ENCODE peak calls at places on chromosomes 4 and X, in seven cellular contexts. One of them, this sample, is unnamed.

GRCh38 chr4:139419388-139419914 is 34.5 kb upstream of the RAB33B start:
- DNase-seq in endodermal cell: no peak
- DNase-seq in uterus: peak
- DNase-seq in GM10248: no peak
- DNase-seq in cardiac fibroblast: peak
- DNase-seq in fibroblast of mammary gland: peak
- DNase-seq in transverse colon: peak
- DNase-seq in this sample: no peak

GRCh38 chrX:80984118-80984517 is 174.4 kb upstream of the BRWD3 start:
- DNase-seq in endodermal cell: no peak
- DNase-seq in uterus: no peak
- DNase-seq in GM10248: no peak
- DNase-seq in cardiac fibroblast: no peak
- DNase-seq in fibroblast of mammary gland: no peak
- DNase-seq in transverse colon: no peak
- DNase-seq in this sample: no peak

GRCh38 chr4:173910911-173911310 is 372.6 kb downstream of the FBXO8 start:
- DNase-seq in endodermal cell: no peak
- DNase-seq in uterus: no peak
- DNase-seq in GM10248: no peak
- DNase-seq in cardiac fibroblast: no peak
- DNase-seq in fibroblast of mammary gland: no peak
- DNase-seq in transverse colon: no peak
- DNase-seq in this sample: no peak

GRCh38 chr4:183197140-183197539 is 98.1 kb downstream of the WWC2 start:
- DNase-seq in endodermal cell: no peak
- DNase-seq in uterus: no peak
- DNase-seq in GM10248: no peak
- DNase-seq in cardiac fibroblast: no peak
- DNase-seq in fibroblast of mammary gland: no peak
- DNase-seq in transverse colon: no peak
- DNase-seq in this sample: no peak

GRCh38 chrX:142076633-142077032 is 128.5 kb downstream of the MAGEC2 start:
- DNase-seq in endodermal cell: no peak
- DNase-seq in uterus: no peak
- DNase-seq in GM10248: no peak
- DNase-seq in cardiac fibroblast: no peak
- DNase-seq in fibroblast of mammary gland: no peak
- DNase-seq in transverse colon: no peak
- DNase-seq in this sample: no peak

GRCh38 chr4:13541720-13542576 is 2.4 kb downstream of the NKX3-2 start:
- DNase-seq in endodermal cell: peak
- DNase-seq in uterus: no peak
- DNase-seq in GM10248: peak
- DNase-seq in cardiac fibroblast: no peak
- DNase-seq in fibroblast of mammary gland: no peak
- DNase-seq in transverse colon: peak
- DNase-seq in this sample: no peak

GRCh38 chr4:3237711-3238560 is 11.0 kb upstream of the MSANTD1 start:
- DNase-seq in endodermal cell: no peak
- DNase-seq in uterus: no peak
- DNase-seq in GM10248: no peak
- DNase-seq in cardiac fibroblast: no peak
- DNase-seq in fibroblast of mammary gland: no peak
- DNase-seq in transverse colon: no peak
- DNase-seq in this sample: no peak

GRCh38 chrX:39852496-39852895 is 245.3 kb downstream of the BCOR start:
- DNase-seq in endodermal cell: no peak
- DNase-seq in uterus: no peak
- DNase-seq in GM10248: no peak
- DNase-seq in cardiac fibroblast: no peak
- DNase-seq in fibroblast of mammary gland: no peak
- DNase-seq in transverse colon: no peak
- DNase-seq in this sample: no peak

GRCh38 chrX:40922307-40922706 is 162.9 kb upstream of the USP9X start:
- DNase-seq in endodermal cell: peak
- DNase-seq in uterus: no peak
- DNase-seq in GM10248: no peak
- DNase-seq in cardiac fibroblast: peak
- DNase-seq in fibroblast of mammary gland: peak
- DNase-seq in transverse colon: no peak
- DNase-seq in this sample: no peak

GRCh38 chr4:76589402-76589801 is 154.4 kb downstream of the SHROOM3 start:
- DNase-seq in endodermal cell: peak
- DNase-seq in uterus: no peak
- DNase-seq in GM10248: no peak
- DNase-seq in cardiac fibroblast: peak
- DNase-seq in fibroblast of mammary gland: no peak
- DNase-seq in transverse colon: peak
- DNase-seq in this sample: no peak

GRCh38 chrX:84144281-84144680 is 43.7 kb downstream of the RPS6KA6 start:
- DNase-seq in endodermal cell: no peak
- DNase-seq in uterus: no peak
- DNase-seq in GM10248: no peak
- DNase-seq in cardiac fibroblast: peak
- DNase-seq in fibroblast of mammary gland: peak
- DNase-seq in transverse colon: no peak
- DNase-seq in this sample: no peak

GRCh38 chr4:54104907-54105306 is 4.9 kb downstream of the GSX2 start:
- DNase-seq in endodermal cell: no peak
- DNase-seq in uterus: no peak
- DNase-seq in GM10248: no peak
- DNase-seq in cardiac fibroblast: no peak
- DNase-seq in fibroblast of mammary gland: no peak
- DNase-seq in transverse colon: no peak
- DNase-seq in this sample: no peak

GRCh38 chr4:90951037-90951436 is 823.8 kb downstream of the CCSER1 start:
- DNase-seq in endodermal cell: no peak
- DNase-seq in uterus: no peak
- DNase-seq in GM10248: no peak
- DNase-seq in cardiac fibroblast: peak
- DNase-seq in fibroblast of mammary gland: peak
- DNase-seq in transverse colon: no peak
- DNase-seq in this sample: no peak

GRCh38 chr4:4990329-4990728 is 28.9 kb downstream of the CYTL1 start:
- DNase-seq in endodermal cell: no peak
- DNase-seq in uterus: peak
- DNase-seq in GM10248: no peak
- DNase-seq in cardiac fibroblast: no peak
- DNase-seq in fibroblast of mammary gland: peak
- DNase-seq in transverse colon: no peak
- DNase-seq in this sample: no peak

GRCh38 chr4:159698336-159698735 is 595.5 kb downstream of the RAPGEF2 start:
- DNase-seq in endodermal cell: no peak
- DNase-seq in uterus: no peak
- DNase-seq in GM10248: no peak
- DNase-seq in cardiac fibroblast: no peak
- DNase-seq in fibroblast of mammary gland: no peak
- DNase-seq in transverse colon: no peak
- DNase-seq in this sample: no peak

GRCh38 chrX:8341814-8342590 is 122.6 kb upstream of the VCX3B start:
- DNase-seq in endodermal cell: no peak
- DNase-seq in uterus: no peak
- DNase-seq in GM10248: no peak
- DNase-seq in cardiac fibroblast: no peak
- DNase-seq in fibroblast of mammary gland: peak
- DNase-seq in transverse colon: no peak
- DNase-seq in this sample: no peak

GRCh38 chrX:22686138-22686541 is 313.6 kb upstream of the DDX53 start:
- DNase-seq in endodermal cell: peak
- DNase-seq in uterus: no peak
- DNase-seq in GM10248: no peak
- DNase-seq in cardiac fibroblast: peak
- DNase-seq in fibroblast of mammary gland: peak
- DNase-seq in transverse colon: no peak
- DNase-seq in this sample: no peak

GRCh38 chr4:54840992-54841768 is 183.4 kb downstream of the KIT start:
- DNase-seq in endodermal cell: no peak
- DNase-seq in uterus: no peak
- DNase-seq in GM10248: no peak
- DNase-seq in cardiac fibroblast: peak
- DNase-seq in fibroblast of mammary gland: peak
- DNase-seq in transverse colon: peak
- DNase-seq in this sample: no peak

GRCh38 chr4:125319311-125319710 is 4.6 kb downstream of the FAT4 start:
- DNase-seq in endodermal cell: no peak
- DNase-seq in uterus: no peak
- DNase-seq in GM10248: no peak
- DNase-seq in cardiac fibroblast: peak
- DNase-seq in fibroblast of mammary gland: no peak
- DNase-seq in transverse colon: no peak
- DNase-seq in this sample: no peak

GRCh38 chr4:158722291-158722916 is 792 bp downstream of the PPID start:
- DNase-seq in endodermal cell: peak
- DNase-seq in uterus: no peak
- DNase-seq in GM10248: peak
- DNase-seq in cardiac fibroblast: peak
- DNase-seq in fibroblast of mammary gland: peak
- DNase-seq in transverse colon: no peak
- DNase-seq in this sample: no peak

GRCh38 chrX:16711219-16712115 is 1.0 kb downstream of the CTPS2 start:
- DNase-seq in endodermal cell: peak
- DNase-seq in uterus: no peak
- DNase-seq in GM10248: peak
- DNase-seq in cardiac fibroblast: no peak
- DNase-seq in fibroblast of mammary gland: no peak
- DNase-seq in transverse colon: no peak
- DNase-seq in this sample: no peak
- TF ChIP-seq CTCF in endodermal cell: no peak
- TF ChIP-seq CTCF in uterus: no peak
- TF ChIP-seq CTCF in GM10248: no peak
- TF ChIP-seq CTCF in cardiac fibroblast: no peak
- TF ChIP-seq CTCF in fibroblast of mammary gland: no peak
- TF ChIP-seq CTCF in transverse colon: no peak
- TF ChIP-seq CTCF in this sample: no peak

GRCh38 chr4:63296773-63297172 is 1112.5 kb downstream of the TECRL start:
- DNase-seq in endodermal cell: peak
- DNase-seq in uterus: no peak
- DNase-seq in GM10248: no peak
- DNase-seq in cardiac fibroblast: no peak
- DNase-seq in fibroblast of mammary gland: no peak
- DNase-seq in transverse colon: no peak
- DNase-seq in this sample: no peak
- TF ChIP-seq CTCF in endodermal cell: peak
- TF ChIP-seq CTCF in uterus: no peak
- TF ChIP-seq CTCF in GM10248: no peak
- TF ChIP-seq CTCF in cardiac fibroblast: no peak
- TF ChIP-seq CTCF in fibroblast of mammary gland: no peak
- TF ChIP-seq CTCF in transverse colon: no peak
- TF ChIP-seq CTCF in this sample: peak

GRCh38 chrX:15853586-15854079 is 980 bp downstream of the AP1S2 start:
- DNase-seq in endodermal cell: peak
- DNase-seq in uterus: no peak
- DNase-seq in GM10248: no peak
- DNase-seq in cardiac fibroblast: no peak
- DNase-seq in fibroblast of mammary gland: peak
- DNase-seq in transverse colon: no peak
- DNase-seq in this sample: no peak

GRCh38 chrX:15854712-15855561 is at the start of gene AP1S2:
- DNase-seq in endodermal cell: peak
- DNase-seq in uterus: peak
- DNase-seq in GM10248: peak
- DNase-seq in cardiac fibroblast: peak
- DNase-seq in fibroblast of mammary gland: peak
- DNase-seq in transverse colon: peak
- DNase-seq in this sample: peak

GRCh38 chrX:15856580-15856979 is 2.0 kb upstream of the AP1S2 start:
- DNase-seq in endodermal cell: no peak
- DNase-seq in uterus: no peak
- DNase-seq in GM10248: no peak
- DNase-seq in cardiac fibroblast: no peak
- DNase-seq in fibroblast of mammary gland: no peak
- DNase-seq in transverse colon: no peak
- DNase-seq in this sample: no peak

GRCh38 chrX:15855562-15856256 is 1.1 kb upstream of the AP1S2 start:
- DNase-seq in endodermal cell: no peak
- DNase-seq in uterus: no peak
- DNase-seq in GM10248: no peak
- DNase-seq in cardiac fibroblast: no peak
- DNase-seq in fibroblast of mammary gland: no peak
- DNase-seq in transverse colon: no peak
- DNase-seq in this sample: no peak

DNA sequence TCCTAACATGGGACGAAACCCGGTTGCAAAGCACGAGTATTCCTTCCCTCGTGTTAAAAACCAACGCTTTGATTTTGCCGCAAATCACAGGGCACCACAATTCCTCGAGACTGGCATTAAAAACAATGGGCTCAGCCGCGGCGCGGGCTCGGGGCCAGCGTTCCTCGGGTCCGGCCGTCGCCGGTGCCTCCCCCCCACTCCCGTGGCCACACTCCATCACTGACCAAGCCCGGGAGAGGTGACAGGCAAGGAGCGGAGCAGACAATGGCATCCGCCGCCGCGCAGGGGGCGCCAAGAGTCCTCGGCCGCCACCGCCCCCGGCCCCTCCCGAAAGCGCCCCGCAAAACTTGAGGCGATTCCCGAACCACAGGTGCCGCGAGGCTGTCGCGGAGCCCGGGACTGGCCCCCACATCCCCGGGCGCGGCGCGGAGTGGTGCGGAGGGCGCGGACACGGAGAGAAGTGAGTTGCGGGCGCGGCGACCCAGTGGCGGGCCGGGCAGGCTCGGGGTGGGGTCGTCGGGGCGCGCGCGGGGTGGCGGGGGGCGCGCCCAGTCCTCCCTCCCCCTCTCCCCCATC is 445 bp downstream of the AP1S2 start:
- DNase-seq in endodermal cell: peak
- DNase-seq in uterus: peak
- DNase-seq in GM10248: peak
- DNase-seq in cardiac fibroblast: no peak
- DNase-seq in fibroblast of mammary gland: peak
- DNase-seq in transverse colon: peak
- DNase-seq in this sample: no peak
- TF ChIP-seq CTCF in endodermal cell: peak
- TF ChIP-seq CTCF in uterus: no peak
- TF ChIP-seq CTCF in GM10248: peak
- TF ChIP-seq CTCF in cardiac fibroblast: no peak
- TF ChIP-seq CTCF in fibroblast of mammary gland: no peak
- TF ChIP-seq CTCF in transverse colon: peak
- TF ChIP-seq CTCF in this sample: no peak

DNA sequence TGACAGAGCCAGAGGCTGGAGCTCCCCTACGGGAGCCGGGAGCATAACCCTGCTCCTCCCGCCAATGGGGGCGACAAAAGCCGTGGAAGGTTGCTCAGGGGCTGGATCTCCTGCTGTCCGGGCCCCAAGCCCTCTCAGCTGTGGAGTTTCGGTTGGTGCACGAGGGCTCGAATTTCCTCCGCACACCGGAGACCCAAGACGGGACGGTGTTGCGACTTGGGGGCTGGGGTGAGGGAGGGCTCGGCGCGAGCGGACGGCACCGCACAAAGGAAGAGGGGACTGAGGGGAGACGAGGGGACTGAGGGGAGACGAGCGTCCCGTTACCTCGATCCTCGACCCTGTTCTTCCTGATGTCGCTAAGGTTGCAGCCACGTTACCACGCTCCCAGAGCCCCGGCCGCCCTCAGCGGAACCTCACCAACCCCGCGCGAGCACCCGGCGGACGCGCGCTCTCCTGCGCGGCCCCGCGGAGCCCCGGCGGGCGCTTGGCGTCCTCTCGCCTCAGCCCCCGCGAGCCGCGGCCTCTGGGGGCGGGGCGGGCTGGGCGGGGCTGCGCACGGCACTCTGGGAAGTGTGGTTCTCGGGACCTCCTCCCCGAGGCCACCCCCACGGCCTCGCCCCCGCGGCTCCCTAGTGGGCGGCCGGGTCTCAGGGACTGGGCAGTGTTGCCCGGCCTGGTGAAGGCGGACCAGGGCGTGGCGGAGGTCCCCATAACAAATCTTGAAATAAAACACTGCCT is at the start of gene KLHL8:
- DNase-seq in endodermal cell: peak
- DNase-seq in uterus: peak
- DNase-seq in GM10248: peak
- DNase-seq in cardiac fibroblast: peak
- DNase-seq in fibroblast of mammary gland: peak
- DNase-seq in transverse colon: peak
- DNase-seq in this sample: peak
- TF ChIP-seq CTCF in endodermal cell: no peak
- TF ChIP-seq CTCF in uterus: no peak
- TF ChIP-seq CTCF in GM10248: no peak
- TF ChIP-seq CTCF in cardiac fibroblast: peak
- TF ChIP-seq CTCF in fibroblast of mammary gland: peak
- TF ChIP-seq CTCF in transverse colon: no peak
- TF ChIP-seq CTCF in this sample: peak